ENCODE peak calls at places on chromosome 17, in four cellular contexts. One of them, this sample, is unnamed.
A peak's percentile ranks its signal among the peaks of the same experiment; 100 is the strongest.

GRCh38 chr17:54867634-54868033 is 33.0 kb upstream of the TOM1L1 start:
- DNase-seq in fibroblast of lung: no peak
- DNase-seq in EL: no peak
- DNase-seq in GDM1: no peak
- DNase-seq in this sample: no peak

GRCh38 chr17:57927048-57927723 is 28.0 kb downstream of the CUEDC1 start:
- DNase-seq in fibroblast of lung: peak; percentile 84
- DNase-seq in EL: peak; percentile 58
- DNase-seq in GDM1: no peak
- DNase-seq in this sample: peak; percentile 85

GRCh38 chr17:74872313-74873035 is at the start of gene FDXR:
- DNase-seq in fibroblast of lung: no peak
- DNase-seq in EL: no peak
- DNase-seq in GDM1: no peak
- DNase-seq in this sample: no peak

GRCh38 chr17:37848690-37849616 is 75.3 kb upstream of the TBC1D3K start:
- DNase-seq in fibroblast of lung: peak; percentile 91
- DNase-seq in EL: peak; percentile 97
- DNase-seq in GDM1: no peak
- DNase-seq in this sample: peak; percentile 84

GRCh38 chr17:1810450-1811103 is 19.1 kb downstream of the SMYD4 start:
- DNase-seq in fibroblast of lung: no peak
- DNase-seq in EL: no peak
- DNase-seq in GDM1: no peak
- DNase-seq in this sample: no peak

GRCh38 chr17:72624652-72625051 is 467.8 kb downstream of the SLC39A11 start:
- DNase-seq in fibroblast of lung: no peak
- DNase-seq in EL: no peak
- DNase-seq in GDM1: no peak
- DNase-seq in this sample: no peak

GRCh38 chr17:17672453-17673368 is 8.5 kb upstream of the RAI1 start:
- DNase-seq in fibroblast of lung: no peak
- DNase-seq in EL: peak; percentile 63
- DNase-seq in GDM1: peak; percentile 76
- DNase-seq in this sample: no peak

GRCh38 chr17:64328036-64328874 is 62.4 kb downstream of the PECAM1 start:
- DNase-seq in fibroblast of lung: no peak
- DNase-seq in EL: no peak
- DNase-seq in GDM1: no peak
- DNase-seq in this sample: no peak

GRCh38 chr17:76706817-76707216 is 3.9 kb downstream of the MXRA7 start:
- DNase-seq in fibroblast of lung: no peak
- DNase-seq in EL: no peak
- DNase-seq in GDM1: no peak
- DNase-seq in this sample: no peak

GRCh38 chr17:29016635-29017034 is 10.8 kb upstream of the SEZ6 start:
- DNase-seq in fibroblast of lung: no peak
- DNase-seq in EL: no peak
- DNase-seq in GDM1: no peak
- DNase-seq in this sample: no peak

GRCh38 chr17:63276821-63277220 is 169.3 kb downstream of the CYB561 start:
- DNase-seq in fibroblast of lung: peak; percentile 67
- DNase-seq in EL: no peak
- DNase-seq in GDM1: no peak
- DNase-seq in this sample: peak; percentile 29

GRCh38 chr17:4445731-4446130 is 12.0 kb downstream of the SPNS3 start:
- DNase-seq in fibroblast of lung: no peak
- DNase-seq in EL: no peak
- DNase-seq in GDM1: no peak
- DNase-seq in this sample: no peak

GRCh38 chr17:15463363-15463762 is 4.1 kb downstream of the CDRT4 start:
- DNase-seq in fibroblast of lung: peak; percentile 93
- DNase-seq in EL: peak; percentile 85
- DNase-seq in GDM1: no peak
- DNase-seq in this sample: peak; percentile 80

GRCh38 chr17:77281024-77281903 is 140.5 kb downstream of the SEC14L1 start:
- DNase-seq in fibroblast of lung: peak; percentile 45
- DNase-seq in EL: peak; percentile 44
- DNase-seq in GDM1: peak; percentile 21
- DNase-seq in this sample: peak; percentile 40

GRCh38 chr17:77944390-77945222 is 13.9 kb upstream of the TNRC6C start:
- DNase-seq in fibroblast of lung: no peak
- DNase-seq in EL: no peak
- DNase-seq in GDM1: no peak
- DNase-seq in this sample: no peak

GRCh38 chr17:38429476-38430100 is 1.3 kb downstream of the ARHGAP23 start:
- DNase-seq in fibroblast of lung: no peak
- DNase-seq in EL: no peak
- DNase-seq in GDM1: no peak
- DNase-seq in this sample: no peak

GRCh38 chr17:78356163-78356713 is 3.6 kb downstream of the SOCS3 start:
- DNase-seq in fibroblast of lung: peak; percentile 98
- DNase-seq in EL: peak; percentile 97
- DNase-seq in GDM1: peak; percentile 26
- DNase-seq in this sample: peak; percentile 90

GRCh38 chr17:59848778-59849177 is 44.0 kb downstream of the TUBD1 start:
- DNase-seq in fibroblast of lung: peak; percentile 61
- DNase-seq in EL: no peak
- DNase-seq in GDM1: no peak
- DNase-seq in this sample: no peak

GRCh38 chr17:17919169-17920107 is 52.8 kb downstream of the TOM1L2 start:
- DNase-seq in fibroblast of lung: peak; percentile 70
- DNase-seq in EL: peak; percentile 81
- DNase-seq in GDM1: peak; percentile 70
- DNase-seq in this sample: peak; percentile 82

GRCh38 chr17:4604111-4604644 is 19.8 kb downstream of the SMTNL2 start:
- DNase-seq in fibroblast of lung: peak; percentile 53
- DNase-seq in EL: peak; percentile 25
- DNase-seq in GDM1: no peak
- DNase-seq in this sample: peak; percentile 66

GRCh38 chr17:73600103-73600871 is 44.0 kb downstream of the SDK2 start:
- DNase-seq in fibroblast of lung: no peak
- DNase-seq in EL: no peak
- DNase-seq in GDM1: no peak
- DNase-seq in this sample: peak; percentile 5

GRCh38 chr17:18041776-18042175 is 2.6 kb downstream of the GID4 start:
- DNase-seq in fibroblast of lung: peak; percentile 43
- DNase-seq in EL: peak; percentile 58
- DNase-seq in GDM1: no peak
- DNase-seq in this sample: peak; percentile 13

GRCh38 chr17:1870592-1870991 is 40.8 kb downstream of the RPA1 start:
- DNase-seq in fibroblast of lung: no peak
- DNase-seq in EL: no peak
- DNase-seq in GDM1: no peak
- DNase-seq in this sample: no peak

GRCh38 chr17:63120406-63120805 is 154.4 kb downstream of the TANC2 start:
- DNase-seq in fibroblast of lung: peak; percentile 55
- DNase-seq in EL: peak; percentile 44
- DNase-seq in GDM1: no peak
- DNase-seq in this sample: peak; percentile 38

GRCh38 chr17:39867084-39867890 is 715 bp upstream of the ZPBP2 start:
- DNase-seq in fibroblast of lung: no peak
- DNase-seq in EL: no peak
- DNase-seq in GDM1: no peak
- DNase-seq in this sample: no peak